ENCODE peak calls at places on chromosome 22, in five cellular contexts. E is NCI-H1092; V is HT1080; Q is fibroblast of mammary gland; F is activated CD8-positive, alpha-beta memory T cell treated with anti-CD3 and anti-CD28 coated beads for 4 hours. Z is an unnamed sample.

GRCh38 chr22:26429458-26430238 is 588 bp downstream of the ASPHD2 start:
- DNase-seq in E (no peak), V (no peak), Q (no peak), F (no peak), Z (no peak)

GRCh38 chr22:37627091-37627490 is 12.4 kb upstream of the SH3BP1 start:
- DNase-seq in E (no peak), V (peak), Q (no peak), F (no peak), Z (no peak)

GRCh38 chr22:37965940-37966664 is 12.6 kb downstream of the POLR2F start:
- DNase-seq in E (no peak), V (no peak), Q (peak), F (no peak), Z (peak)

GRCh38 chr22:41951898-41952474 is at the start of gene SMIM45:
- DNase-seq in E (peak), V (no peak), Q (no peak), F (no peak), Z (peak)

GRCh38 chr22:47918276-47918928 is 1156.0 kb downstream of the TBC1D22A start:
- DNase-seq in E (no peak), V (no peak), Q (no peak), F (no peak), Z (no peak)

GRCh38 chr22:49824185-49824925 is 3.3 kb downstream of the BRD1 start:
- DNase-seq in E (no peak), V (no peak), Q (no peak), F (no peak), Z (no peak)

GRCh38 chr22:44850946-44851345 is 98.6 kb downstream of the ARHGAP8 start:
- DNase-seq in E (no peak), V (no peak), Q (no peak), F (no peak), Z (no peak)

GRCh38 chr22:46025973-46026906 is 49.3 kb upstream of the WNT7B start:
- DNase-seq in E (no peak), V (no peak), Q (no peak), F (no peak), Z (no peak)

GRCh38 chr22:48711669-48712068 is 1116.0 kb downstream of the BRD1 start:
- DNase-seq in E (no peak), V (no peak), Q (no peak), F (no peak), Z (no peak)

GRCh38 chr22:46604306-46604690 is 15.9 kb upstream of the GRAMD4 start:
- DNase-seq in E (no peak), V (no peak), Q (no peak), F (no peak), Z (peak)

GRCh38 chr22:39281126-39281525 is 36.3 kb upstream of the PDGFB start:
- DNase-seq in E (no peak), V (no peak), Q (no peak), F (no peak), Z (no peak)

GRCh38 chr22:37626144-37626543 is 13.3 kb upstream of the SH3BP1 start:
- DNase-seq in E (no peak), V (no peak), Q (peak), F (no peak), Z (no peak)

GRCh38 chr22:44180706-44181032 is at the start of gene PARVG:
- DNase-seq in E (no peak), V (no peak), Q (no peak), F (no peak), Z (no peak)

GRCh38 chr22:38317995-38318715 is 922 bp upstream of the CSNK1E start:
- DNase-seq in E (no peak), V (peak), Q (peak), F (no peak), Z (no peak)

GRCh38 chr22:23182289-23183106 is 2.2 kb downstream of the BCR start:
- DNase-seq in E (peak), V (peak), Q (no peak), F (no peak), Z (no peak)

GRCh38 chr22:44891791-44892190 is 118.0 kb downstream of the PHF21B start:
- DNase-seq in E (no peak), V (no peak), Q (no peak), F (no peak), Z (no peak)

GRCh38 chr22:25334091-25334490 is 114.7 kb downstream of the CRYBB2 start:
- DNase-seq in E (peak), V (peak), Q (peak), F (no peak), Z (peak)

GRCh38 chr22:50532353-50532700 is 2.5 kb upstream of the TYMP start:
- DNase-seq in E (no peak), V (no peak), Q (no peak), F (no peak), Z (no peak)

GRCh38 chr22:45125198-45125597 is 38.5 kb upstream of the NUP50 start:
- DNase-seq in E (no peak), V (peak), Q (peak), F (no peak), Z (no peak)

GRCh38 chr22:48651036-48651890 is 1176.4 kb downstream of the BRD1 start:
- DNase-seq in E (no peak), V (no peak), Q (no peak), F (no peak), Z (peak)

GRCh38 chr22:30891443-30891755 is 77.2 kb downstream of the MORC2 start:
- DNase-seq in E (no peak), V (no peak), Q (no peak), F (no peak), Z (no peak)